ENCODE peak calls at places on chromosomes 1 and 21, in six cellular contexts. K is A172, U is epithelial cell of proximal tubule, M is hippocampal formation, D is glutamatergic neuron, B is left ventricle myocardium inferior. Y is an unnamed sample.

GRCh38 chr1:210239295-210240155 is 6.9 kb downstream of the SERTAD4 start:
- DNase-seq in K (peak; percentile 89), U (peak; percentile 42), M (peak; percentile 8), D (peak; percentile 30), B (no peak), Y (peak; percentile 75)

GRCh38 chr1:21238141-21238800 is 52.0 kb downstream of the ECE1 start:
- DNase-seq in K (no peak), U (no peak), M (no peak), D (no peak), B (no peak), Y (peak; percentile 57)

GRCh38 chr1:26531651-26532131 is 2.1 kb downstream of the RPS6KA1 start:
- DNase-seq in K (no peak), U (no peak), M (no peak), D (no peak), B (no peak), Y (no peak)

GRCh38 chr1:62407398-62408009 is 29.3 kb upstream of the USP1 start:
- DNase-seq in K (peak; percentile 54), U (no peak), M (no peak), D (no peak), B (no peak), Y (peak; percentile 46)

GRCh38 chr1:247266053-247266452 is 10.2 kb downstream of the VN1R5 start:
- DNase-seq in K (peak; percentile 49), U (no peak), M (no peak), D (no peak), B (no peak), Y (no peak)

GRCh38 chr1:39170731-39171375 is 33.6 kb upstream of the MACF1 start:
- DNase-seq in K (no peak), U (no peak), M (no peak), D (peak; percentile 35), B (no peak), Y (no peak)

GRCh38 chr1:11692899-11693590 is 1.5 kb downstream of the DRAXIN start:
- DNase-seq in K (peak; percentile 92), U (peak; percentile 26), M (no peak), D (no peak), B (no peak), Y (peak; percentile 88)

GRCh38 chr1:201633811-201634210 is 94.9 kb downstream of the NAV1 start:
- DNase-seq in K (no peak), U (no peak), M (no peak), D (no peak), B (no peak), Y (no peak)

GRCh38 chr21:33196956-33197374 is 32.8 kb upstream of the IFNAR2 start:
- DNase-seq in K (peak; percentile 72), U (no peak), M (peak; percentile 57), D (peak; percentile 85), B (peak; percentile 39), Y (peak; percentile 37)

GRCh38 chr1:224540535-224540934 is 75.6 kb upstream of the CNIH3 start:
- DNase-seq in K (peak; percentile 50), U (no peak), M (no peak), D (no peak), B (no peak), Y (no peak)

GRCh38 chr1:47756006-47756405 is 241.2 kb downstream of the TRABD2B start:
- DNase-seq in K (no peak), U (no peak), M (no peak), D (no peak), B (no peak), Y (no peak)

GRCh38 chr1:172144445-172145060 is 275.9 kb upstream of the C1orf105 start:
- DNase-seq in K (peak; percentile 70), U (no peak), M (no peak), D (peak; percentile 46), B (peak; percentile 71), Y (peak; percentile 44)

GRCh38 chr1:41811978-41812852 is 106.5 kb downstream of the HIVEP3 start:
- DNase-seq in K (peak; percentile 81), U (peak; percentile 12), M (no peak), D (peak; percentile 57), B (peak; percentile 63), Y (peak; percentile 60)

GRCh38 chr1:33088119-33088906 is 7.4 kb downstream of the AZIN2 start:
- DNase-seq in K (no peak), U (no peak), M (no peak), D (no peak), B (no peak), Y (no peak)

GRCh38 chr1:205456383-205456867 is 580 bp upstream of the BLACAT1 start:
- DNase-seq in K (no peak), U (no peak), M (no peak), D (peak; percentile 39), B (no peak), Y (no peak)

GRCh38 chr1:182389619-182390047 is 2.0 kb downstream of the GLUL start:
- DNase-seq in K (no peak), U (no peak), M (peak; percentile 30), D (no peak), B (peak; percentile 30), Y (no peak)

GRCh38 chr1:20376880-20377494 is 86.3 kb downstream of the VWA5B1 start:
- DNase-seq in K (peak; percentile 29), U (no peak), M (peak; percentile 14), D (peak; percentile 85), B (peak; percentile 32), Y (peak; percentile 70)

GRCh38 chr1:55400560-55400959 is 185.4 kb upstream of the USP24 start:
- DNase-seq in K (no peak), U (no peak), M (no peak), D (no peak), B (no peak), Y (no peak)

GRCh38 chr21:25329227-25329626 is 278.1 kb downstream of the MRPL39 start:
- DNase-seq in K (peak; percentile 98), U (peak; percentile 67), M (no peak), D (no peak), B (no peak), Y (peak; percentile 11)

GRCh38 chr1:236345728-236346127 is 48.4 kb upstream of the EDARADD start:
- DNase-seq in K (no peak), U (no peak), M (no peak), D (no peak), B (no peak), Y (no peak)

GRCh38 chr1:22804969-22805671 is 94.5 kb downstream of the EPHB2 start:
- DNase-seq in K (no peak), U (no peak), M (no peak), D (no peak), B (no peak), Y (no peak)

GRCh38 chr21:25980710-25981109 is 189.9 kb downstream of the APP start:
- DNase-seq in K (no peak), U (no peak), M (no peak), D (no peak), B (no peak), Y (no peak)

GRCh38 chr1:114076308-114076707 is 77.4 kb downstream of the SYT6 start:
- DNase-seq in K (no peak), U (no peak), M (no peak), D (no peak), B (no peak), Y (no peak)

GRCh38 chr1:196902344-196902743 is 14.5 kb downstream of the CFHR4 start:
- DNase-seq in K (no peak), U (no peak), M (no peak), D (no peak), B (no peak), Y (no peak)

GRCh38 chr1:23421752-23422312 is 2.7 kb downstream of the TCEA3 start:
- DNase-seq in K (no peak), U (no peak), M (no peak), D (no peak), B (no peak), Y (peak; percentile 53)

GRCh38 chr1:72704841-72705477 is 422.6 kb upstream of the NEGR1 start:
- DNase-seq in K (no peak), U (no peak), M (no peak), D (no peak), B (no peak), Y (no peak)

GRCh38 chr1:106207185-106207584 is 849.3 kb upstream of the PRMT6 start:
- DNase-seq in K (no peak), U (no peak), M (no peak), D (no peak), B (no peak), Y (no peak)

GRCh38 chr1:12052008-12052573 is 11.0 kb upstream of the TNFRSF8 start:
- DNase-seq in K (peak; percentile 82), U (peak; percentile 27), M (no peak), D (no peak), B (peak; percentile 45), Y (peak; percentile 93)

GRCh38 chr1:19484338-19484792 is 974 bp downstream of the CAPZB start:
- DNase-seq in K (no peak), U (no peak), M (no peak), D (peak; percentile 44), B (no peak), Y (no peak)

Y was measured in hepatic stellate cell.